ENCODE peak calls at places on chromosomes 11 and 22, in six cellular contexts. One of them, this sample, is unnamed.
A peak's percentile ranks its signal among the peaks of the same experiment; 100 is the strongest.

GRCh38 chr11:119772581-119772980 is 43.6 kb upstream of the NECTIN1 start:
- DNase-seq in A549: no peak
- DNase-seq in tibial artery: no peak
- DNase-seq in IMR-90: no peak
- DNase-seq in cardiac muscle cell: no peak
- DNase-seq in neural progenitor cell: no peak
- DNase-seq in this sample: no peak

GRCh38 chr22:45239378-45240136 is 1.1 kb downstream of the KIAA0930 start:
- DNase-seq in A549: no peak
- DNase-seq in tibial artery: no peak
- DNase-seq in IMR-90: no peak
- DNase-seq in cardiac muscle cell: no peak
- DNase-seq in neural progenitor cell: no peak
- DNase-seq in this sample: no peak

GRCh38 chr22:26585104-26585790 is 4.7 kb downstream of the TPST2 start:
- DNase-seq in A549: no peak
- DNase-seq in tibial artery: peak; percentile 78
- DNase-seq in IMR-90: peak; percentile 79
- DNase-seq in cardiac muscle cell: peak; percentile 82
- DNase-seq in neural progenitor cell: no peak
- DNase-seq in this sample: peak; percentile 66

GRCh38 chr22:39997939-39998726 is 3.4 kb downstream of the FAM83F start:
- DNase-seq in A549: peak; percentile 18
- DNase-seq in tibial artery: no peak
- DNase-seq in IMR-90: peak; percentile 36
- DNase-seq in cardiac muscle cell: peak; percentile 48
- DNase-seq in neural progenitor cell: peak; percentile 70
- DNase-seq in this sample: peak; percentile 48

GRCh38 chr22:32957093-32957835 is 100.9 kb downstream of the SYN3 start:
- DNase-seq in A549: no peak
- DNase-seq in tibial artery: no peak
- DNase-seq in IMR-90: no peak
- DNase-seq in cardiac muscle cell: no peak
- DNase-seq in neural progenitor cell: no peak
- DNase-seq in this sample: no peak

GRCh38 chr11:105780781-105781525 is 171.1 kb downstream of the GRIA4 start:
- DNase-seq in A549: no peak
- DNase-seq in tibial artery: no peak
- DNase-seq in IMR-90: no peak
- DNase-seq in cardiac muscle cell: no peak
- DNase-seq in neural progenitor cell: no peak
- DNase-seq in this sample: no peak

GRCh38 chr11:61297741-61298140 is 2.6 kb upstream of the VWCE start:
- DNase-seq in A549: no peak
- DNase-seq in tibial artery: no peak
- DNase-seq in IMR-90: peak; percentile 91
- DNase-seq in cardiac muscle cell: peak; percentile 97
- DNase-seq in neural progenitor cell: no peak
- DNase-seq in this sample: no peak

GRCh38 chr11:35253237-35253636 is 114.3 kb downstream of the CD44 start:
- DNase-seq in A549: no peak
- DNase-seq in tibial artery: no peak
- DNase-seq in IMR-90: peak; percentile 44
- DNase-seq in cardiac muscle cell: no peak
- DNase-seq in neural progenitor cell: no peak
- DNase-seq in this sample: no peak

GRCh38 chr11:122172352-122173073 is 56.5 kb upstream of the BLID start:
- DNase-seq in A549: no peak
- DNase-seq in tibial artery: no peak
- DNase-seq in IMR-90: peak; percentile 70
- DNase-seq in cardiac muscle cell: no peak
- DNase-seq in neural progenitor cell: no peak
- DNase-seq in this sample: no peak

GRCh38 chr22:36052505-36052941 is 23.9 kb upstream of the RBFOX2 start:
- DNase-seq in A549: peak; percentile 13
- DNase-seq in tibial artery: no peak
- DNase-seq in IMR-90: peak; percentile 57
- DNase-seq in cardiac muscle cell: no peak
- DNase-seq in neural progenitor cell: no peak
- DNase-seq in this sample: no peak

GRCh38 chr11:75632962-75633361 is 35.9 kb downstream of the MAP6 start:
- DNase-seq in A549: no peak
- DNase-seq in tibial artery: no peak
- DNase-seq in IMR-90: no peak
- DNase-seq in cardiac muscle cell: peak; percentile 23
- DNase-seq in neural progenitor cell: no peak
- DNase-seq in this sample: no peak

GRCh38 chr22:24510694-24511625 is 15.8 kb downstream of the UPB1 start:
- DNase-seq in A549: no peak
- DNase-seq in tibial artery: no peak
- DNase-seq in IMR-90: peak; percentile 68
- DNase-seq in cardiac muscle cell: peak; percentile 88
- DNase-seq in neural progenitor cell: no peak
- DNase-seq in this sample: no peak

GRCh38 chr11:15229069-15229468 is 114.3 kb downstream of the INSC start:
- DNase-seq in A549: no peak
- DNase-seq in tibial artery: no peak
- DNase-seq in IMR-90: peak; percentile 16
- DNase-seq in cardiac muscle cell: no peak
- DNase-seq in neural progenitor cell: no peak
- DNase-seq in this sample: no peak

DNA sequence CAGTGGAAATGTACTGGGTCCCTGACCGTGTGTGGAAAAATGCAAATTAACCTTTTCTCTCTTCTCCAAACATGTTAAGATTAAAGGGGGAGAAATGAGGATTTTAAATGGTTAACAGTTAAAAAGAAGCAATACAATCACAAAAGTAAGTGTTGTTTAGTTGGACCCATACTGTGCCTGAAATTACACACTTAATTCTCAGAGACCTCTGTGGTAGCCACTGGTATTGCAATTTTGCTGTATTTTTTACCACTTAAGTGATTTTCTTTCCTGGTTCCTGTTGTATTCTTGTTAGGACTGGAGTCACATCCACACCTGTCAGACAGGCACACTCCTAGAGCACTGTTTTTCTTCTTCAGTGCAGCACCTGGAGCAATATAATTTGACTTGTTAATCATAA is 179.6 kb upstream of the PDGFD start:
- DNase-seq in A549: peak; percentile 0
- DNase-seq in tibial artery: no peak
- DNase-seq in IMR-90: peak; percentile 7
- DNase-seq in cardiac muscle cell: peak; percentile 17
- DNase-seq in neural progenitor cell: peak; percentile 27
- DNase-seq in this sample: no peak
- TF ChIP-seq CTCF in A549: no peak
- TF ChIP-seq CTCF in tibial artery: no peak
- TF ChIP-seq CTCF in IMR-90: peak; percentile 23
- TF ChIP-seq CTCF in cardiac muscle cell: peak; percentile 35
- TF ChIP-seq CTCF in neural progenitor cell: peak; percentile 40
- TF ChIP-seq CTCF in this sample: no peak

GRCh38 chr11:79147731-79148130 is 293.1 kb downstream of the TENM4 start:
- DNase-seq in A549: no peak
- DNase-seq in tibial artery: no peak
- DNase-seq in IMR-90: no peak
- DNase-seq in cardiac muscle cell: no peak
- DNase-seq in neural progenitor cell: no peak
- DNase-seq in this sample: no peak
- H3K4me3 ChIP-seq in A549: no peak overlapping the region
- H3K4me3 ChIP-seq in tibial artery: no peak overlapping the region
- H3K4me3 ChIP-seq in IMR-90: no peak overlapping the region
- H3K4me3 ChIP-seq in cardiac muscle cell: no peak overlapping the region
- H3K4me3 ChIP-seq in neural progenitor cell: no peak overlapping the region
- H3K4me3 ChIP-seq in this sample: no peak overlapping the region

DNA sequence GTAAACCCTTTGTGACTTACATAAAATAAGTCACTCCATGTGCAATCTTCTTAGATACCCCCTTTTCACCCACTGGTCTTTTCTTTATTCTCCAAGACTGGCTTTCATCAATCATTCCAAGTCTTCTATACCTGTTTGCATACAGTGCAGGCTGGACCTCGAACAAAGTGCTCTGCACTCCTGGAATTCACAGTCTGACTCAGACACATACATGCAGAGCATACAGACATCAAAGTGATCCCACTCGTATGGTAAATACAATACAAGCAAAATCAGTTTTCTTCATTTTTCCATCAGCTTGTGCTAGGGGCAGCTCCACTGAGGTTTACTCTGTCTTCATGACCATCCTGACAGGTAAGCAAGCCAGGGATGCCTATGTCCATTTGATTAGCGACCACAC is 16.8 kb upstream of the TMPRSS5 start:
- DNase-seq in A549: no peak
- DNase-seq in tibial artery: no peak
- DNase-seq in IMR-90: no peak
- DNase-seq in cardiac muscle cell: no peak
- DNase-seq in neural progenitor cell: no peak
- DNase-seq in this sample: no peak
- TF ChIP-seq CTCF in A549: no peak
- TF ChIP-seq CTCF in tibial artery: no peak
- TF ChIP-seq CTCF in IMR-90: no peak
- TF ChIP-seq CTCF in cardiac muscle cell: no peak
- TF ChIP-seq CTCF in neural progenitor cell: no peak
- TF ChIP-seq CTCF in this sample: no peak

DNA sequence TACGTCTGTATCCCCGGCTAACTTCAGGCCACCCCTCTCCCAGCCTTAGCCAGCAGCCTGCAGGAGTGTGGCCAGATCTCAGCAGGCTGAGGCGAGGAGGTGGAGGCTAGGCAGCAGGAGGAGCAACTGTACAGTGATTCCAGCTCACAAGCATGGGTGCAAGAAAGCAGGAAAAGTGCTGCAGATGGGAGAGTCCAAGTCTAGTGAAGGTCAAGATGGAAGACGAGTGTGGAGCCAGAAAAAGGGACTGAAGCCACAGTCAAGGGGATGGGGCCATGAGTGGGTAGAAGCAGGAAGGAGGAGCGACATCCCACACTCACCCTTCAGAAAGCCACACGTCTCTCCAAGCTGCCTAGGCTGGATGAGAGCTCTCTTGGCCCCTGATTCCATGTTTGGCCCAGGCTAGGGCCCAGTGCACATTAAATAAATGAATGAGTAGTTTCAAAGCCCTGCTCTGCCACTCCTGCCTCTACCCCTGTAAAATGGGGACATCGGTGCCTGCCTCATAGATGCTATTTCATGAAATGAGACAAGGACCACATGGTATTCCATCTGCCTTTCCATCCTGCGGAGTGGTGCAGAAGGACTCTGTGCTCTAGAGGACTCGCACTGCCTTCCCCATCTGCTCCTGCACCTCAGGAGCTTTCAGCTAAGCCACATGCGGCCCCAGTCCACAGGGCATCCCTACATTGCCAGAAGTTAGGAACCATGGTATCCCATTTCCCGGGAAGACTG is 2.9 kb downstream of the YDJC start:
- DNase-seq in A549: no peak
- DNase-seq in tibial artery: no peak
- DNase-seq in IMR-90: no peak
- DNase-seq in cardiac muscle cell: no peak
- DNase-seq in neural progenitor cell: no peak
- DNase-seq in this sample: no peak
- H3K4me3 ChIP-seq in A549: no peak overlapping the region
- H3K4me3 ChIP-seq in tibial artery: no peak overlapping the region
- H3K4me3 ChIP-seq in IMR-90: no peak overlapping the region
- H3K4me3 ChIP-seq in cardiac muscle cell: no peak overlapping the region
- H3K4me3 ChIP-seq in neural progenitor cell: no peak overlapping the region
- H3K4me3 ChIP-seq in this sample: no peak overlapping the region

GRCh38 chr22:44209343-44209742 is 28.6 kb downstream of the PARVG start:
- DNase-seq in A549: no peak
- DNase-seq in tibial artery: no peak
- DNase-seq in IMR-90: no peak
- DNase-seq in cardiac muscle cell: no peak
- DNase-seq in neural progenitor cell: no peak
- DNase-seq in this sample: no peak
- TF ChIP-seq CTCF in A549: no peak
- TF ChIP-seq CTCF in tibial artery: no peak
- TF ChIP-seq CTCF in IMR-90: no peak
- TF ChIP-seq CTCF in cardiac muscle cell: no peak
- TF ChIP-seq CTCF in neural progenitor cell: no peak
- TF ChIP-seq CTCF in this sample: no peak

GRCh38 chr11:2135648-2136201 is 3.5 kb downstream of the IGF2 start:
- DNase-seq in A549: no peak
- DNase-seq in tibial artery: no peak
- DNase-seq in IMR-90: no peak
- DNase-seq in cardiac muscle cell: no peak
- DNase-seq in neural progenitor cell: no peak
- DNase-seq in this sample: peak; percentile 10

GRCh38 chr11:2136209-2136951 is 2.8 kb downstream of the IGF2 start:
- DNase-seq in A549: no peak
- DNase-seq in tibial artery: no peak
- DNase-seq in IMR-90: no peak
- DNase-seq in cardiac muscle cell: no peak
- DNase-seq in neural progenitor cell: no peak
- DNase-seq in this sample: no peak

GRCh38 chr11:2138075-2138435 is 1.1 kb downstream of the IGF2 start:
- DNase-seq in A549: no peak
- DNase-seq in tibial artery: no peak
- DNase-seq in IMR-90: no peak
- DNase-seq in cardiac muscle cell: no peak
- DNase-seq in neural progenitor cell: peak; percentile 72
- DNase-seq in this sample: peak; percentile 20

GRCh38 chr11:2137202-2138071 is 1.8 kb downstream of the IGF2 start:
- DNase-seq in A549: peak; percentile 91
- DNase-seq in tibial artery: no peak
- DNase-seq in IMR-90: peak; percentile 48
- DNase-seq in cardiac muscle cell: peak; percentile 78
- DNase-seq in neural progenitor cell: peak; percentile 92
- DNase-seq in this sample: peak; percentile 72

GRCh38 chr11:2136952-2137201 is 2.3 kb downstream of the IGF2 start:
- DNase-seq in A549: no peak
- DNase-seq in tibial artery: no peak
- DNase-seq in IMR-90: no peak
- DNase-seq in cardiac muscle cell: no peak
- DNase-seq in neural progenitor cell: no peak
- DNase-seq in this sample: no peak
- H3K4me3 ChIP-seq in A549: no peak overlapping the region
- H3K4me3 ChIP-seq in tibial artery: peak overlapping the region; percentile 41
- H3K4me3 ChIP-seq in IMR-90: peak overlapping the region; percentile 41
- H3K4me3 ChIP-seq in cardiac muscle cell: peak overlapping the region; percentile 41
- H3K4me3 ChIP-seq in neural progenitor cell: peak overlapping the region; percentile 53
- H3K4me3 ChIP-seq in this sample: peak overlapping the region; percentile 55

DNA sequence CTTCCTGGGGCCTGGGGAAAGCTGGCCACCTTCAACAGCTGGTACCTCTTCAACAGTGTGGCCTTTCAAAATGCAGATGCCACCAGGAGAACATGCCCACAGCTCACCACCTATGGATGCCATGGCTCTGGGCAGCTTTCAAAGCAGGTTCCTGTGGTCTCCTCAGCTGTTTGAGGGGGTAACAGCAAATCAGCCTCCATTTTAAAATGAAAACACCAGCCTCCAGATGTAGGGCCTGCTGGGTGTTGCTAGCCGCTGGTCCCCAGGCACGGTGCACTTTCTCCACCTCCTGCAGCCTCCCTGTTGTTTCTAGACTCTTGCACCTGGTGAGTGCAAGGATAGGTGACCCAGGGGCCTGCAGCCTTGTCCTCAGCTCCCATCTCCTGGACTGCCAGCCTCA is 10.0 kb downstream of the CDPF1 start:
- DNase-seq in A549: no peak
- DNase-seq in tibial artery: peak; percentile 32
- DNase-seq in IMR-90: no peak
- DNase-seq in cardiac muscle cell: no peak
- DNase-seq in neural progenitor cell: no peak
- DNase-seq in this sample: no peak
- TF ChIP-seq CTCF in A549: no peak
- TF ChIP-seq CTCF in tibial artery: no peak
- TF ChIP-seq CTCF in IMR-90: no peak
- TF ChIP-seq CTCF in cardiac muscle cell: no peak
- TF ChIP-seq CTCF in neural progenitor cell: no peak
- TF ChIP-seq CTCF in this sample: no peak